ENCODE peak calls at places on chromosomes 3 and 15, in four cellular contexts. L is mammary epithelial cell, A is heart left ventricle, Q is psoas muscle. S is an unnamed sample.

GRCh38 chr3:140276698-140277097 is 341.7 kb downstream of the CLSTN2 start:
- DNase-seq in A (no peak), L (peak; percentile 20), Q (no peak), S (peak; percentile 22)

GRCh38 chr3:157859541-157859940 is 246.7 kb downstream of the SHOX2 start:
- DNase-seq in L (no peak), A (no peak), Q (no peak), S (no peak)

GRCh38 chr3:67864587-67865183 is 210.3 kb upstream of the SUCLG2 start:
- DNase-seq in L (no peak), A (no peak), Q (no peak), S (no peak)

GRCh38 chr3:66363133-66363532 is 137.7 kb downstream of the LRIG1 start:
- DNase-seq in Q (no peak), L (no peak), A (no peak), S (no peak)

GRCh38 chr15:74384566-74385441 is 17.4 kb upstream of the CYP11A1 start:
- DNase-seq in A (peak; percentile 9), Q (peak; percentile 61), L (peak; percentile 96), S (no peak)

GRCh38 chr3:32239638-32240550 is 1.4 kb downstream of the CMTM8 start:
- DNase-seq in L (no peak), A (no peak), Q (no peak), S (peak; percentile 21)

GRCh38 chr3:69948246-69948862 is 51.2 kb upstream of the SAMMSON start:
- DNase-seq in L (peak; percentile 9), A (no peak), Q (no peak), S (no peak)

GRCh38 chr15:81275711-81276417 is 48.1 kb downstream of the STARD5 start:
- DNase-seq in A (no peak), Q (no peak), L (no peak), S (no peak)

GRCh38 chr15:98853593-98854420 is 153.8 kb downstream of the PGPEP1L start:
- DNase-seq in A (no peak), L (peak; percentile 72), Q (peak; percentile 52), S (peak; percentile 53)

GRCh38 chr15:100123611-100124010 is 218.2 kb downstream of the ADAMTS17 start:
- DNase-seq in Q (peak; percentile 72), L (no peak), A (no peak), S (no peak)

GRCh38 chr15:24944939-24945338 is 9.8 kb upstream of the SNRPN start:
- DNase-seq in A (no peak), L (no peak), Q (no peak), S (no peak)

GRCh38 chr3:127422663-127423375 is 135.0 kb upstream of the PRR20G start:
- DNase-seq in L (no peak), A (no peak), Q (no peak), S (no peak)

GRCh38 chr3:116378077-116378476 is 67.2 kb downstream of the LSAMP start:
- DNase-seq in A (no peak), L (no peak), Q (no peak), S (no peak)

GRCh38 chr3:54632834-54633233 is 295.0 kb downstream of the LRTM1 start:
- DNase-seq in L (no peak), Q (no peak), A (no peak), S (no peak)

GRCh38 chr3:102177075-102177755 is 257.6 kb upstream of the ZPLD1 start:
- DNase-seq in Q (no peak), L (peak; percentile 57), A (no peak), S (no peak)

GRCh38 chr3:31035681-31036080 is 141.2 kb upstream of the GADL1 start:
- DNase-seq in Q (no peak), A (no peak), L (no peak), S (no peak)

GRCh38 chr15:62782100-62782791 is 260.3 kb upstream of the TPM1 start:
- DNase-seq in L (peak; percentile 64), A (peak; percentile 92), Q (peak; percentile 71), S (peak; percentile 77)

GRCh38 chr15:97904196-97904572 is 56.3 kb upstream of the ARRDC4 start:
- DNase-seq in A (peak; percentile 81), Q (peak; percentile 83), L (peak; percentile 67), S (peak; percentile 84)

GRCh38 chr3:38155825-38156224 is 9.5 kb upstream of the OXSR1 start:
- DNase-seq in Q (no peak), A (no peak), L (no peak), S (no peak)

GRCh38 chr15:77664428-77664827 is 31.7 kb upstream of the LINGO1 start:
- DNase-seq in L (no peak), A (no peak), Q (no peak), S (no peak)

GRCh38 chr15:90402230-90402629 is 14.2 kb downstream of the IQGAP1 start:
- DNase-seq in A (peak; percentile 45), L (peak; percentile 80), Q (peak; percentile 70), S (no peak)

GRCh38 chr3:11845661-11846060 is 1.0 kb downstream of the TAMM41 start:
- DNase-seq in Q (no peak), A (no peak), L (no peak), S (no peak)

GRCh38 chr3:20658491-20658890 is 472.5 kb upstream of the SGO1 start:
- DNase-seq in A (no peak), Q (no peak), L (no peak), S (no peak)

GRCh38 chr15:77387355-77388105 is 32.4 kb downstream of the PEAK1 start:
- DNase-seq in Q (no peak), A (no peak), L (no peak), S (no peak)

GRCh38 chr3:123088360-123088759 is 21.5 kb downstream of the PDIA5 start:
- DNase-seq in Q (no peak), A (no peak), L (no peak), S (no peak)

GRCh38 chr15:59764775-59765174 is 75.7 kb upstream of the BNIP2 start:
- DNase-seq in Q (no peak), A (no peak), L (no peak), S (no peak)

GRCh38 chr15:92268900-92269299 is 124.8 kb upstream of the ST8SIA2 start:
- DNase-seq in Q (no peak), A (no peak), L (no peak), S (no peak)

GRCh38 chr15:69668963-69669362 is 216.3 kb downstream of the RPLP1 start:
- DNase-seq in Q (peak; percentile 54), L (no peak), A (peak; percentile 33), S (no peak)

GRCh38 chr15:43211336-43211735 is 9.5 kb downstream of the EPB42 start:
- DNase-seq in Q (no peak), A (no peak), L (no peak), S (no peak)

GRCh38 chr3:6737223-6737994 is 123.5 kb upstream of the GRM7 start:
- DNase-seq in L (no peak), Q (no peak), A (no peak), S (no peak)

GRCh38 chr15:98547741-98548166 is 100.6 kb upstream of the IGF1R start:
- DNase-seq in A (peak; percentile 39), L (no peak), Q (peak; percentile 79), S (no peak)

GRCh38 chr3:185021326-185021725 is 131.5 kb downstream of the C3orf70 start:
- DNase-seq in A (no peak), Q (no peak), L (no peak), S (no peak)

GRCh38 chr3:167882057-167882667 is 146.6 kb downstream of the SERPINI1 start:
- DNase-seq in L (peak; percentile 19), A (no peak), Q (no peak), S (no peak)

GRCh38 chr3:197406266-197406665 is 107.9 kb upstream of the DLG1 start:
- DNase-seq in Q (no peak), A (peak; percentile 56), L (no peak), S (peak; percentile 42)

GRCh38 chr3:179603831-179604230 is 607 bp downstream of the MRPL47 start:
- DNase-seq in Q (no peak), L (no peak), A (no peak), S (no peak)

GRCh38 chr3:88003115-88003755 is 55.6 kb downstream of the CGGBP1 start:
- DNase-seq in Q (no peak), A (no peak), L (peak; percentile 29), S (peak; percentile 29)

GRCh38 chr3:152126260-152126659 is 142.5 kb upstream of the MBNL1 start:
- DNase-seq in L (no peak), Q (no peak), A (no peak), S (no peak)

GRCh38 chr3:188294823-188295487 is 141.0 kb downstream of the LPP start:
- DNase-seq in L (peak; percentile 95), A (no peak), Q (no peak), S (no peak)
- H3K4me1 ChIP-seq in L (peaks cover 57% of the 10 kb centered on the region), A (peaks cover 52% of the 10 kb centered on the region), Q (peaks cover 42% of the 10 kb centered on the region), S (no peaks in the 10 kb centered on the region)

GRCh38 chr3:124771083-124771445 is 40.8 kb downstream of the UMPS start:
- DNase-seq in L (no peak), A (no peak), Q (no peak), S (no peak)

GRCh38 chr3:124772081-124772831 is 42.0 kb downstream of the UMPS start:
- DNase-seq in L (no peak), Q (peak; percentile 68), A (peak; percentile 62), S (peak; percentile 94)

GRCh38 chr3:124768812-124769211 is 38.6 kb downstream of the UMPS start:
- DNase-seq in Q (peak; percentile 55), A (no peak), L (peak; percentile 32), S (peak; percentile 68)

GRCh38 chr3:124769462-124769861 is 39.2 kb downstream of the UMPS start:
- DNase-seq in Q (peak; percentile 31), L (no peak), A (no peak), S (no peak)

GRCh38 chr3:124770341-124771082 is 40.3 kb downstream of the UMPS start:
- DNase-seq in L (no peak), A (peak; percentile 83), Q (peak; percentile 78), S (peak; percentile 96)
- H3K4me1 ChIP-seq in L (peaks cover 12% of the 10 kb centered on the region), A (peaks cover 67% of the 10 kb centered on the region), Q (peaks cover 43% of the 10 kb centered on the region), S (peaks cover 37% of the 10 kb centered on the region)

GRCh38 chr15:40443255-40443654 is 2.5 kb downstream of the BAHD1 start:
- DNase-seq in Q (no peak), L (no peak), A (no peak), S (no peak)

GRCh38 chr15:40443846-40444245 is 3.1 kb downstream of the BAHD1 start:
- DNase-seq in L (no peak), Q (no peak), A (no peak), S (no peak)

GRCh38 chr15:40441012-40441735 is 421 bp downstream of the BAHD1 start:
- DNase-seq in A (peak; percentile 47), Q (no peak), L (no peak), S (no peak)

GRCh38 chr15:40440300-40441011 is at the start of gene BAHD1:
- DNase-seq in A (peak; percentile 98), Q (peak; percentile 99), L (peak; percentile 89), S (peak; percentile 99)

GRCh38 chr15:40441736-40442531 is 1.2 kb downstream of the BAHD1 start:
- DNase-seq in L (no peak), A (peak; percentile 41), Q (peak; percentile 60), S (peak; percentile 49)
- H3K4me1 ChIP-seq in L (peaks cover 20% of the 10 kb centered on the region), A (peaks cover 63% of the 10 kb centered on the region), Q (peaks cover 21% of the 10 kb centered on the region), S (peaks cover 13% of the 10 kb centered on the region)

DNA sequence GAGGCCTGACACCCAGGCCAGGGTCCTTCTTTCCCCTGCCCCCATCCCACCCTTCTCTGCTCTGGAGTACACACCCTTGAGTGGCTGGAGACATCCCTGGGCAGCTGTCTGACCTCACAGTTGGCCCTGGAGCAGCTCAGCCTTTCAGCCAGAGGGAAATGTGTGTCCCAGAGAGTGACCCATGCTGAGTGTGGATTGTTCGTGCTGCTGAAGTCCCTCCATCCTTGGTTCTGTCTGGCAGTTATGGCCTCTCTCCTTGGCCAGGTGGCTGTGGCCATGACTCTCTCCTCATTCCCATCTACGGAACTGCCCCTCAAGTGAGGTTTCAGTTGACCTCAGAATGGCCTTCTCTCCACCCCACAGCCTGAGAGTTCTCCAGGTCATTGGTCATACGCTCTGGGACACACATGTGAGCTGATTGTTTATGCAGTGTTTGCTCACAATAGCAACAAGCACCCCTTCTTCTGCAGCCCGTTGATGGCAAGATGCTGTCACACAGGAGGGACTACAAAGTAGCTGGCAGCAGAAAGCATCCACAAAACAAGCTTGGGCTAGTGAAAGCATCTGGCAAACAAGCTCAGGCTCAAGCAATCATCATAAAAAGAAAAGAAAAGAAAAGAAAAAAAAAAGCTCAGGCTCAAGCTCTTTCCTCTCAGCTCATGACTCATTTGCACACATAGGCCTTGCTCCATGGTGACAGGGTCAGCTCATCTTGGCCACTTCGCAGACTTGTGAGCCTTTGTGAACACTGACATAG is 55.3 kb upstream of the ITGA11 start:
- DNase-seq in A (no peak), L (peak; percentile 56), Q (no peak), S (no peak)
- H3K4me1 ChIP-seq in A (peaks cover 29% of the 10 kb centered on the region), L (no peaks in the 10 kb centered on the region), Q (no peaks in the 10 kb centered on the region), S (no peaks in the 10 kb centered on the region)

S was measured in BE2C.